ENCODE peak calls at places on chromosomes 1 and 21, in nine cellular contexts. L is SJCRH30; A is right cardiac atrium; B is mammary epithelial cell; O is tibial nerve; M is cardiac muscle cell; E is PC-3; S is CD8-positive, alpha-beta memory T cell; W is body of pancreas. D is an unnamed sample.

GRCh38 chr21:45102391-45102932 is 28.1 kb downstream of the ADARB1 start:
- DNase-seq in L (no peak), A (no peak), B (peak; percentile 67), O (no peak), M (no peak), E (peak; percentile 89), S (no peak), W (peak; percentile 34), D (no peak)

GRCh38 chr1:64480999-64481772 is 11.3 kb downstream of the CACHD1 start:
- DNase-seq in L (peak; percentile 30), A (no peak), B (no peak), O (no peak), M (no peak), E (no peak), S (no peak), W (no peak), D (no peak)

GRCh38 chr1:204363335-204364114 is 3.8 kb upstream of the PLEKHA6 start:
- DNase-seq in L (peak; percentile 91), A (peak; percentile 89), B (peak; percentile 59), O (peak; percentile 37), M (peak; percentile 86), E (peak; percentile 88), S (peak; percentile 82), W (peak; percentile 75), D (peak; percentile 68)

GRCh38 chr1:152224093-152224492 is at the start of gene HRNR:
- DNase-seq in L (no peak), A (no peak), B (no peak), O (no peak), M (no peak), E (no peak), S (no peak), W (no peak), D (no peak)

GRCh38 chr1:185400057-185400456 is 83.0 kb upstream of the IVNS1ABP start:
- DNase-seq in L (no peak), A (no peak), B (peak; percentile 82), O (no peak), M (no peak), E (peak; percentile 71), S (no peak), W (no peak), D (no peak)

GRCh38 chr1:15026114-15026483 is 127.4 kb upstream of the TMEM51 start:
- DNase-seq in L (no peak), A (no peak), B (no peak), O (no peak), M (no peak), E (no peak), S (no peak), W (no peak), D (no peak)

GRCh38 chr1:183023601-183024351 is 556 bp downstream of the LAMC1 start:
- DNase-seq in L (peak; percentile 63), A (peak; percentile 84), B (peak; percentile 80), O (peak; percentile 33), M (peak; percentile 74), E (peak; percentile 65), S (no peak), W (peak; percentile 87), D (peak; percentile 89)

GRCh38 chr1:112904071-112904830 is 51.7 kb downstream of the SLC16A1 start:
- DNase-seq in L (no peak), A (no peak), B (peak; percentile 98), O (no peak), M (no peak), E (peak; percentile 91), S (no peak), W (peak; percentile 16), D (no peak)

GRCh38 chr1:29333008-29333407 is 96.7 kb downstream of the PTPRU start:
- DNase-seq in L (no peak), A (no peak), B (no peak), O (no peak), M (no peak), E (no peak), S (no peak), W (peak; percentile 73), D (no peak)

GRCh38 chr1:38533772-38534472 is 325.6 kb downstream of the RRAGC start:
- DNase-seq in L (no peak), A (no peak), B (no peak), O (no peak), M (no peak), E (no peak), S (no peak), W (no peak), D (no peak)

GRCh38 chr1:169484107-169484506 is 1.6 kb downstream of the SLC19A2 start:
- DNase-seq in L (no peak), A (no peak), B (peak; percentile 6), O (no peak), M (peak; percentile 9), E (peak; percentile 55), S (no peak), W (no peak), D (no peak)

GRCh38 chr1:2018217-2019161 is 656 bp upstream of the GABRD start:
- DNase-seq in L (no peak), A (no peak), B (no peak), O (no peak), M (no peak), E (no peak), S (no peak), W (no peak), D (no peak)

GRCh38 chr1:46342084-46342656 is 1.6 kb downstream of the NSUN4 start:
- DNase-seq in L (peak; percentile 20), A (no peak), B (peak; percentile 28), O (no peak), M (no peak), E (peak; percentile 23), S (no peak), W (no peak), D (no peak)

GRCh38 chr1:111406325-111406768 is 21.2 kb downstream of the OVGP1 start:
- DNase-seq in L (no peak), A (no peak), B (peak; percentile 58), O (no peak), M (no peak), E (peak; percentile 59), S (peak; percentile 62), W (peak; percentile 91), D (peak; percentile 54)

GRCh38 chr1:207711285-207711684 is 40.6 kb upstream of the CD46 start:
- DNase-seq in L (peak; percentile 13), A (no peak), B (peak; percentile 14), O (no peak), M (no peak), E (peak; percentile 69), S (no peak), W (peak; percentile 50), D (no peak)

GRCh38 chr1:162182090-162182489 is 112.6 kb downstream of the NOS1AP start:
- DNase-seq in L (no peak), A (no peak), B (no peak), O (no peak), M (no peak), E (peak; percentile 74), S (no peak), W (no peak), D (no peak)

GRCh38 chr1:162179121-162179520 is 109.6 kb downstream of the NOS1AP start:
- DNase-seq in L (no peak), A (no peak), B (no peak), O (no peak), M (no peak), E (peak; percentile 54), S (no peak), W (no peak), D (no peak)

GRCh38 chr1:162175393-162175792 is 105.9 kb downstream of the NOS1AP start:
- DNase-seq in L (no peak), A (no peak), B (no peak), O (no peak), M (peak; percentile 71), E (no peak), S (no peak), W (no peak), D (no peak)

GRCh38 chr1:162177126-162177525 is 107.6 kb downstream of the NOS1AP start:
- DNase-seq in L (no peak), A (no peak), B (peak; percentile 41), O (no peak), M (no peak), E (peak; percentile 52), S (no peak), W (no peak), D (no peak)

GRCh38 chr1:162178432-162178831 is 108.9 kb downstream of the NOS1AP start:
- DNase-seq in L (no peak), A (no peak), B (no peak), O (no peak), M (no peak), E (no peak), S (no peak), W (no peak), D (no peak)
- H3K27ac ChIP-seq in L (no peak overlapping the region), A (no peak overlapping the region), B (no peak overlapping the region), O (no peak overlapping the region), M (no peak overlapping the region), E (no peak overlapping the region), S (no peak overlapping the region), W (no peak overlapping the region), D (no peak overlapping the region)

GRCh38 chr1:149914545-149914944 is 3.1 kb downstream of the SV2A start:
- DNase-seq in L (no peak), A (no peak), B (no peak), O (no peak), M (no peak), E (no peak), S (no peak), W (no peak), D (no peak)
- H3K4me3 ChIP-seq in L (no peak overlapping the region), A (no peak overlapping the region), B (no peak overlapping the region), O (no peak overlapping the region), M (no peak overlapping the region), E (no peak overlapping the region), S (no peak overlapping the region), W (no peak overlapping the region), D (no peak overlapping the region)

GRCh38 chr1:93904228-93904627 is 5.0 kb downstream of the GCLM start:
- DNase-seq in L (no peak), A (no peak), B (peak; percentile 2), O (no peak), M (no peak), E (no peak), S (no peak), W (no peak), D (no peak)
- H3K4me1 ChIP-seq in L (peaks cover 6% of the 10 kb centered on the region), A (no peaks in the 10 kb centered on the region), B (peaks cover 16% of the 10 kb centered on the region), O (peaks cover 40% of the 10 kb centered on the region), M (peaks cover 5% of the 10 kb centered on the region), E (peaks cover 30% of the 10 kb centered on the region), S (peaks cover 24% of the 10 kb centered on the region), W (peaks cover 26% of the 10 kb centered on the region), D (peaks cover 43% of the 10 kb centered on the region)

GRCh38 chr1:88695781-88696180 is 11.7 kb downstream of the PKN2 start:
- DNase-seq in L (no peak), A (no peak), B (no peak), O (no peak), M (no peak), E (peak; percentile 29), S (no peak), W (no peak), D (no peak)

GRCh38 chr1:88698764-88699163 is 14.7 kb downstream of the PKN2 start:
- DNase-seq in L (no peak), A (no peak), B (no peak), O (no peak), M (no peak), E (no peak), S (no peak), W (no peak), D (no peak)

GRCh38 chr1:88697503-88697902 is 13.4 kb downstream of the PKN2 start:
- DNase-seq in L (no peak), A (no peak), B (no peak), O (no peak), M (no peak), E (no peak), S (no peak), W (no peak), D (no peak)

GRCh38 chr1:88700383-88701013 is 16.4 kb downstream of the PKN2 start:
- DNase-seq in L (no peak), A (no peak), B (no peak), O (no peak), M (no peak), E (no peak), S (no peak), W (no peak), D (no peak)

GRCh38 chr1:88698140-88698539 is 14.1 kb downstream of the PKN2 start:
- DNase-seq in L (peak; percentile 4), A (no peak), B (no peak), O (no peak), M (peak; percentile 19), E (peak; percentile 28), S (no peak), W (no peak), D (no peak)
- H3K27ac ChIP-seq in L (no peak overlapping the region), A (no peak overlapping the region), B (no peak overlapping the region), O (peak overlapping the region; percentile 38), M (peak overlapping the region; percentile 73), E (no peak overlapping the region), S (no peak overlapping the region), W (no peak overlapping the region), D (no peak overlapping the region)

D was measured in thyroid gland.